ENCODE peak calls at places on chromosome X, in five cellular contexts. Z is A549, Q is adrenal gland, T is mesendoderm, V is endodermal cell. R is an unnamed sample.

GRCh38 chrX:143536176-143536575 is 18.9 kb upstream of the SPANXN3 start:
- DNase-seq in Q (peak), Z (no peak), T (no peak), V (no peak), R (peak)

GRCh38 chrX:68940601-68941000 is 111.8 kb downstream of the EFNB1 start:
- DNase-seq in V (peak), Q (no peak), Z (no peak), T (no peak), R (no peak)

GRCh38 chrX:57368158-57368557 is 81.7 kb downstream of the FAAH2 start:
- DNase-seq in Z (no peak), Q (no peak), T (no peak), V (no peak), R (no peak)

GRCh38 chrX:65127804-65128203 is 151.6 kb upstream of the ZC4H2 start:
- DNase-seq in Z (no peak), V (no peak), T (no peak), Q (no peak), R (no peak)

GRCh38 chrX:130725519-130725918 is 177.5 kb downstream of the ENOX2 start:
- DNase-seq in Z (no peak), V (no peak), T (no peak), Q (no peak), R (no peak)

GRCh38 chrX:28586891-28587635 is at the start of gene IL1RAPL1:
- DNase-seq in Z (peak), V (peak), Q (no peak), T (peak), R (no peak)

GRCh38 chrX:106144755-106145639 is 23.1 kb upstream of the PWWP3B start:
- DNase-seq in T (no peak), Z (no peak), Q (peak), V (no peak), R (no peak)

GRCh38 chrX:49165901-49166881 is 3.6 kb downstream of the MAGIX start:
- DNase-seq in Q (peak), V (peak), Z (no peak), T (peak), R (peak)

GRCh38 chrX:146054311-146054710 is 236.7 kb downstream of the SLITRK2 start:
- DNase-seq in Z (no peak), V (no peak), T (no peak), Q (no peak), R (no peak)

GRCh38 chrX:47608130-47608810 is 11.4 kb downstream of the SYN1 start:
- DNase-seq in V (peak), Q (no peak), T (peak), Z (no peak), R (peak)

GRCh38 chrX:134423606-134424005 is 36.4 kb upstream of the HPRT1 start:
- DNase-seq in T (no peak), Z (peak), Q (no peak), V (no peak), R (no peak)

GRCh38 chrX:106243376-106243775 is 75.3 kb downstream of the PWWP3B start:
- DNase-seq in T (no peak), Z (no peak), V (no peak), Q (no peak), R (no peak)

GRCh38 chrX:129678176-129678880 is 23.6 kb upstream of the APLN start:
- DNase-seq in Q (peak), V (no peak), T (no peak), Z (peak), R (no peak)

GRCh38 chrX:70134116-70134477 is 850 bp downstream of the IGBP1 start:
- DNase-seq in V (no peak), Z (no peak), Q (no peak), T (peak), R (no peak)

GRCh38 chrX:40550069-40550468 is 30.7 kb upstream of the ATP6AP2 start:
- DNase-seq in Q (peak), T (no peak), V (no peak), Z (no peak), R (no peak)

GRCh38 chrX:33138677-33139249 is 72.6 kb downstream of the DMD start:
- DNase-seq in Z (no peak), V (peak), Q (peak), T (peak), R (no peak)

GRCh38 chrX:40172980-40173661 is 75.4 kb upstream of the BCOR start:
- DNase-seq in T (no peak), Z (no peak), Q (no peak), V (peak), R (no peak)

GRCh38 chrX:155148724-155149537 is 67.3 kb upstream of the VBP1 start:
- DNase-seq in T (peak), Z (peak), Q (peak), V (peak), R (no peak)

GRCh38 chrX:39289827-39290226 is 488.6 kb downstream of the MID1IP1 start:
- DNase-seq in Z (no peak), T (no peak), Q (no peak), V (no peak), R (no peak)

GRCh38 chrX:31837445-31837844 is 765.6 kb upstream of the FTHL17 start:
- DNase-seq in Z (no peak), T (no peak), Q (no peak), V (no peak), R (no peak)

GRCh38 chrX:11704725-11705495 is 39.2 kb upstream of the ARHGAP6 start:
- DNase-seq in V (peak), Q (no peak), T (peak), Z (no peak), R (no peak)

GRCh38 chrX:38375888-38376287 is 23.5 kb downstream of the OTC start:
- DNase-seq in V (peak), T (peak), Q (no peak), Z (peak), R (no peak)

GRCh38 chrX:65941775-65942174 is 98.1 kb downstream of the VSIG4 start:
- DNase-seq in T (no peak), V (no peak), Q (no peak), Z (no peak), R (no peak)

GRCh38 chrX:117517994-117518393 is 598.6 kb downstream of the KLHL13 start:
- DNase-seq in V (no peak), Z (no peak), T (no peak), Q (no peak), R (no peak)

GRCh38 chrX:22095306-22095705 is 63.2 kb downstream of the PHEX start:
- DNase-seq in Z (no peak), T (no peak), V (peak), Q (no peak), R (no peak)

GRCh38 chrX:40468033-40468979 is 112.5 kb upstream of the ATP6AP2 start:
- DNase-seq in Q (peak), V (peak), T (peak), Z (peak), R (peak)

GRCh38 chrX:115392871-115393270 is 103.4 kb downstream of the LUZP4 start:
- DNase-seq in Z (no peak), T (no peak), V (no peak), Q (no peak), R (no peak)

GRCh38 chrX:439236-439635 is 52.5 kb upstream of the PPP2R3B start:
- DNase-seq in Z (no peak), V (no peak), Q (no peak), T (no peak), R (no peak)
- H3K27ac ChIP-seq in Z (no peak), V (no peak), Q (no peak), T (no peak), R (no peak)

GRCh38 chrX:24647257-24648058 is at the start of gene PCYT1B:
- DNase-seq in Q (peak), T (peak), Z (no peak), V (peak), R (peak)
- H3K27ac ChIP-seq in Q (no peak), T (peak), Z (no peak), V (peak), R (peak)

GRCh38 chrX:15107367-15107988 is 162.4 kb downstream of the ASB9 start:
- DNase-seq in T (peak), Z (no peak), Q (no peak), V (no peak), R (no peak)
- H3K27ac ChIP-seq in T (no peak), Z (no peak), Q (no peak), V (no peak), R (no peak)

GRCh38 chrX:136768469-136769084 is 12.2 kb downstream of the ARHGEF6 start:
- DNase-seq in T (peak), Q (peak), V (peak), Z (no peak), R (no peak)
- H3K27ac ChIP-seq in T (no peak), Q (peak), V (no peak), Z (no peak), R (no peak)

DNA sequence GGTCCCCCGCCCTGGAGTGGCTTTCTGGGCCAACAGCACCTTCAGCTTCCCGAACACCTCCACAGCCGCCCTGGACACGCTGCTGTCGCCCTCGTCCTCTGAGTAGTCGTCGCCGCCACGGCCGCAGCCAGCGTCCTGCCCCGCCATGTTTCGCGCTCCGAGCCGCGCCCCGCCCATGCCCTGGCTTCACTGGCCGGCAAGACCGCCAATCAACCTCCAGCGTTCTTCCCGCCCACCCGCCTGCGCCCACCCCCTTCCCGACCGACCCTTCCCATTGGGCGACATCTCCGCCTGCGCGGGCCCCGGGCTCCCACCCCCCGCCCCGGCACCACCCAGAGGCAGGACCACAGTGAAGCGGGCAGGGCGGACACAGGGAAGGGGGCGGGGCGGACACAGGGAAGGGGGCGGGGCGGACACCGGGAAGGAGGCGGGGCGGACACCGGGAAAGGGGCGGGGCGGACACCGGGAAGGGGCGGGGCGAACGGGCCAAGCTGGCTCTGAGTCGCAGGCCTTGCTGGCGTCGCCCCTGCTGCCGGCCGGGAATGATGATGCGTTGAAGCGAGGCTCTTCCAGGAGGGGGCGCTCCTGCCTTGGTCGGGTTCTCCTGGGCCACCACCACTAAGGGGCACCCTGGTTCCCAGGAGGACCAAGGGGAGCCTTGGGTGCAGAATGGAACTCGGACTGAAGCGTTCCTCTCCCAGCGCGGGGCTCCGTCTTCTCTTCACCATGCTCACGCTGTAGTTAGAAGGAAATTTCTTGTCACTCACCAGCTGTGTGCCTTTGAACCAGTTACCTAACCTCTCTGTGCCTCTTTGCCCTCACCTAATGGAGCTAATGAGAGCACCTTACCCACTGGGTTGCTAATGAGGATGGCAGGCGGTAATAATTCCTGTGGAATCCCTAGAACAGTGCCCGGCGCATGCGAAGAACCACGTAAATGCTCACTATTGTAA is at the start of gene HAUS7:
- DNase-seq in V (peak), Z (peak), Q (peak), T (peak), R (peak)
- H3K27ac ChIP-seq in V (no peak), Z (peak), Q (peak), T (no peak), R (peak)

GRCh38 chrX:71913156-71913950 is 2.7 kb downstream of the NHSL2 start:
- DNase-seq in V (no peak), Q (no peak), T (no peak), Z (no peak), R (no peak)
- H3K27ac ChIP-seq in V (no peak), Q (no peak), T (no peak), Z (no peak), R (no peak)

DNA sequence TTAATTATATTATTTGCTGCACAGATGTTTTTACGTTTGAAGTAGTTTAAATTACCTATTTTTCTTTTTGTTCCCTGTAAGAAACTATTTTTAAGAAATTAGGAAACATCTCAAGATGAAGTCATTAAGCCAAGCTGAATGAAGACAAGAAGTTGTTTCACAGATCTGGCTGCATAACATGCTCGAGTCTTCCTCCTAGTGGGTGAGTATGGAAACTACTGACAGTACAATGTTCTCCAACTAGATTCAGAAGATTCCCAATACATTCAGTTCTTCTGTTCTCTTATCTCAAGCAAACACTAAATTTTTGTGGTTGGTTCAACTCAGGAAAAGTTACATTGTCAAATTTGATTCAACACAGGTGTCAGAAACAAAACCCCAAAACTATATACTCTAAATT is 256.8 kb upstream of the VCX start:
- DNase-seq in V (peak), Q (peak), Z (no peak), T (peak), R (no peak)
- H3K27ac ChIP-seq in V (no peak), Q (no peak), Z (no peak), T (no peak), R (no peak)

GRCh38 chrX:19888419-19888879 is 1.0 kb upstream of the SH3KBP1 start:
- DNase-seq in Q (peak), V (peak), T (peak), Z (peak), R (peak)
- H3K27ac ChIP-seq in Q (peak), V (peak), T (peak), Z (peak), R (peak)

GRCh38 chrX:150463566-150463965 is 100.4 kb downstream of the MAMLD1 start:
- DNase-seq in Q (no peak), T (no peak), Z (no peak), V (no peak), R (no peak)

GRCh38 chrX:150460781-150461180 is 97.7 kb downstream of the MAMLD1 start:
- DNase-seq in T (no peak), V (no peak), Z (no peak), Q (no peak), R (no peak)

GRCh38 chrX:150465856-150466775 is 102.3 kb upstream of the MTM1 start:
- DNase-seq in Q (no peak), V (no peak), T (no peak), Z (no peak), R (no peak)

GRCh38 chrX:150464001-150464400 is 100.9 kb downstream of the MAMLD1 start:
- DNase-seq in Q (no peak), T (no peak), V (no peak), Z (no peak), R (no peak)

DNA sequence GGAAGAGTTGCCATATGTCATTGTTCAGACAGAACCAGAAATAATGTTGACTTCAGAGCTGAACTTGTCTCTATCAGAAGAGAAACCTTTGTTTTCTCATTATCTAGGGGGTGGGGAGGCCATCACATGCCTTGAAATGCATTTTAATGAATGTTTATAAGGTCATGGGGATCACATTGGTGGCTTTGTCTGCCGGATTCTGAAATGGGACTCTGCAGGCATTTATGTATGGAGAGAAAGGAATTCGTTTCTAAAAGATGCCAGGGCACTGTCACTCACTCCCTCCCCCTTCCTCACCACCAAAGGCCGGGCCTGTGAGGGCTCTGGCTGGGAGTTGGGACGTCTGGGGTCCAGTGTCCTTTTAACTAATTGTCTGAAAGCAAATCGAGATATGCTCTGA is 102.2 kb downstream of the MAMLD1 start:
- DNase-seq in T (no peak), Q (no peak), Z (no peak), V (no peak), R (no peak)
- H3K27ac ChIP-seq in T (no peak), Q (no peak), Z (no peak), V (no peak), R (peak)

GRCh38 chrX:100413231-100413630 is 3.2 kb upstream of the PCDH19 start:
- DNase-seq in Z (peak), V (peak), Q (peak), T (peak), R (peak)
- H3K27ac ChIP-seq in Z (no peak), V (no peak), Q (no peak), T (no peak), R (no peak)